ENCODE peak calls at places on chromosomes 2 and 18, in five cellular contexts. C is astrocyte of the spinal cord, U is neural crest cell, P is endothelial cell, S is tibial nerve. I is an unnamed sample.

GRCh38 chr2:128756372-128756730 is 437.7 kb upstream of the HS6ST1 start:
- DNase-seq in C (no peak), P (no peak), S (no peak), U (no peak), I (no peak)

GRCh38 chr2:9232886-9233285 is 26.3 kb downstream of the ASAP2 start:
- DNase-seq in P (no peak), U (no peak), C (peak; percentile 71), S (no peak), I (no peak)

GRCh38 chr2:287471-287885 is 413 bp downstream of the ALKAL2 start:
- DNase-seq in P (peak; percentile 49), S (no peak), U (no peak), C (peak; percentile 23), I (no peak)

GRCh38 chr2:97718051-97718882 is 4.9 kb downstream of the ZAP70 start:
- DNase-seq in U (no peak), S (no peak), P (no peak), C (no peak), I (no peak)

GRCh38 chr2:187499941-187500532 is 52.0 kb upstream of the CALCRL start:
- DNase-seq in S (peak; percentile 88), P (peak; percentile 57), U (peak; percentile 36), C (peak; percentile 77), I (peak; percentile 52)

GRCh38 chr2:156294945-156295580 is 37.5 kb downstream of the NR4A2 start:
- DNase-seq in U (no peak), P (no peak), C (no peak), S (no peak), I (no peak)

GRCh38 chr2:233387667-233388528 is 33.6 kb downstream of the DGKD start:
- DNase-seq in S (peak; percentile 95), C (peak; percentile 98), P (no peak), U (no peak), I (no peak)

GRCh38 chr2:35428548-35428947 is 927.0 kb upstream of the CRIM1 start:
- DNase-seq in P (peak; percentile 63), S (peak; percentile 15), C (peak; percentile 7), U (peak; percentile 48), I (peak; percentile 62)

GRCh38 chr18:48957136-48957535 is 6.4 kb upstream of the SMAD7 start:
- DNase-seq in U (no peak), S (no peak), C (no peak), P (no peak), I (no peak)

GRCh38 chr2:159065891-159066290 is 97.5 kb downstream of the TANC1 start:
- DNase-seq in P (no peak), S (no peak), U (no peak), C (no peak), I (no peak)

GRCh38 chr2:199201539-199201938 is 256.2 kb downstream of the SATB2 start:
- DNase-seq in U (no peak), P (no peak), S (no peak), C (no peak), I (no peak)

GRCh38 chr2:133287709-133288108 is 280.6 kb downstream of the NCKAP5 start:
- DNase-seq in U (no peak), C (peak; percentile 36), P (no peak), S (no peak), I (no peak)

GRCh38 chr2:133292267-133292666 is 276.0 kb downstream of the NCKAP5 start:
- DNase-seq in U (no peak), S (no peak), C (no peak), P (no peak), I (no peak)

DNA sequence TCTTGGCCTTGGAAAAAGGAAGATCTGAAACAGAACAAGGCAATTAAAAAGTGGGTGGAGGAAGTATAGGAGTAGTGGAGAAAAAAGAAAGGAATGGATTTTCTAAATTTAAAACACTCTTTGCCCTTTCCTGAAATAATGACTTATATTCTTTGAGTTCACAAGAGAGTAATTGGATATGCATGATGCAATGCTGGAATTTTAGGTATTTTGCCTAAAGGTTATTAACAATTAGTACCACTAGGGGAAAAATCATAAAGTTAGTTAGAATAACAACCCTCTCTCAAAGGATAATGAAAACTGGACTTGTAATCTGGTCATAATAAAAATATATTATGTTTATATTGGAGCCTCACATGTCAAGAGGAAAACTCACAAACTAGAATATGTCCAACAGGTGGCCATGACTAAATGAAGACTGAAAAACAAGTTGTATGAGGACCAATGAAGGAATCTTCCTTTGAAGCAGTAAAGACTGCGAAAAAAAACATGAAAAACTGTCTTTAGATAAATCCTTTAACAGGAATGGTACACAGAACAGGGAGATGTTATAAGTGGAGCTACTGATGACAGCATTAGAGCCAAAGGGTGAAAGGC is 281.8 kb downstream of the NCKAP5 start:
- DNase-seq in C (no peak), U (no peak), P (no peak), S (no peak), I (no peak)
- TF ChIP-seq CTCF in C (no peak), U (peak; percentile 33), P (no peak), S (no peak), I (no peak)

GRCh38 chr2:218263817-218264611 is 3.2 kb downstream of the GPBAR1 start:
- DNase-seq in C (no peak), U (no peak), S (no peak), P (no peak), I (no peak)
- TF ChIP-seq CTCF in C (peak; percentile 15), U (no peak), S (no peak), P (no peak), I (peak; percentile 2)

GRCh38 chr2:178101321-178102079 is 10.7 kb upstream of the RBM45 start:
- DNase-seq in U (no peak), P (no peak), C (no peak), S (no peak), I (no peak)
- TF ChIP-seq CTCF in U (no peak), P (no peak), C (no peak), S (no peak), I (no peak)

GRCh38 chr18:26655614-26656400 is 107.5 kb upstream of the KCTD1 start:
- DNase-seq in U (peak; percentile 56), S (peak; percentile 22), P (peak; percentile 58), C (peak; percentile 58), I (peak; percentile 26)
- TF ChIP-seq CTCF in U (peak; percentile 54), S (no peak), P (no peak), C (peak; percentile 9), I (no peak)

GRCh38 chr2:28716265-28716865 is 35.3 kb upstream of the PPP1CB start:
- DNase-seq in U (no peak), C (peak; percentile 92), S (peak; percentile 69), P (no peak), I (peak; percentile 43)

GRCh38 chr2:28725021-28725711 is 26.5 kb upstream of the PPP1CB start:
- DNase-seq in U (no peak), C (no peak), P (no peak), S (no peak), I (no peak)

GRCh38 chr2:28717339-28717758 is 34.3 kb upstream of the PPP1CB start:
- DNase-seq in U (no peak), P (no peak), C (peak; percentile 70), S (peak; percentile 62), I (no peak)

GRCh38 chr2:28721601-28722191 is 29.9 kb upstream of the PPP1CB start:
- DNase-seq in U (no peak), C (no peak), S (no peak), P (no peak), I (no peak)

DNA sequence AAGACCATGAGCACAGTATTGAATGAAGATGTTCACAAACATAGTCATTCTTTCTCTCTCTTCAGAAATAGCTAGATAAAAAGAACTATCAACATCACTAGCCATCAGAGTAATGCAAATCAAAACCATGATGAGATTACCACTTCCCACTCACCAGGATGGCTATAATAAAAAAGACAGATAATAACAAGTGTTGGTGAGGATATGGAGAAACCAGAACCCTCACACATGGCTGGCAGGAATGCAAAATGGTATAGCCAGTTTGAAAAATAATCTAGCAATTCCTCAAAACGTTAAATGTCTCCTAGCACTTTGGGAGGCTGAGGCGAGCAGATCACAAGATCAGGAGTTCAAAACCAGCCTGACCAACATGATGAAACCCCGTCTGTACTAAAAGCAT is 31.3 kb upstream of the PPP1CB start:
- DNase-seq in S (no peak), U (no peak), P (no peak), C (no peak), I (no peak)
- TF ChIP-seq CTCF in S (no peak), U (no peak), P (no peak), C (no peak), I (no peak)

GRCh38 chr18:52283927-52284326 is 56.1 kb upstream of the DCC start:
- DNase-seq in S (no peak), C (no peak), U (no peak), P (no peak), I (no peak)

GRCh38 chr18:52286675-52287074 is 53.3 kb upstream of the DCC start:
- DNase-seq in P (no peak), S (no peak), C (no peak), U (no peak), I (no peak)

GRCh38 chr18:52287151-52287550 is 52.8 kb upstream of the DCC start:
- DNase-seq in P (no peak), U (no peak), C (peak; percentile 76), S (no peak), I (no peak)

GRCh38 chr18:52288403-52289004 is 51.5 kb upstream of the DCC start:
- DNase-seq in P (peak; percentile 57), U (peak; percentile 14), C (no peak), S (no peak), I (peak; percentile 21)
- TF ChIP-seq CTCF in P (peak; percentile 83), U (peak; percentile 86), C (peak; percentile 69), S (peak; percentile 21), I (peak; percentile 62)

DNA sequence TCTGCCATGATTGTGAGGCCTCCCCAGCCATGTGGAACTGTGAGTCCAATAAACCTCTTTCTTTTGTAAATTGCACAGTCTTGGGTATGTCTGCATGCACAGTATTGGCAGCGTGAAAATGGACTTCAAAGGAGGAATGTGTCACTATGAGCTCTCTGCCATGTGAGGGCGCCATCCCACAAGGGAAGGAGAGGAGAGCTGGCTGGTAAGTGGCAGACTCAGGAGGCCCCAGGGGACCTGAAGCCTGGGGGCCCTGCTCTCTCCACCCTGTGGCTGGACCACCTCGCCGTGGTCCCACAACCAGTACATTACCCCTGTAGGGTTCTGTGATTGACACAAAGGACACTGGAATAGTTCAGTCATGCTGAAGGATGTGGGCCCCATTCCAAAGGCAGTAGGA is 122.1 kb downstream of the RPIA start:
- DNase-seq in U (no peak), S (no peak), P (no peak), C (no peak), I (no peak)
- TF ChIP-seq CTCF in U (no peak), S (no peak), P (no peak), C (no peak), I (no peak)

DNA sequence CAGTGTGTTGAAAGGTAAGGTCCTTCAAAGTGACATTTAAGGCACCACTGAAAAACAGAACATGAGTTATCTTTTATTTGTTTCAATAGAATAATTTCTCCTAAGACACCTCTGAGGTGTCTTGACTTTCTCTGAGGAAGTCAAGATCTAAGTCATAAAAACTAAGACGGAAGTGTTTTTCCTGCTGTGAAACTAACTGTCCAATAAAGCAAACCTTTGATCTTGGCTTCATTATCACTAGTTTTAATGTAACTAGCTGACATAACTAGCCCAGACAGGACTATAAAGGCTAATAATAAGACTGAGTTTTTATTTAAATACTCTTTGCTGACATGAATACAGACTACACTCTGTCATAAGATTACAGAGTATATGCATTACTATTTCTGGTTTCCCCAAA is 36.6 kb downstream of the INO80D start:
- DNase-seq in S (no peak), U (no peak), C (no peak), P (no peak), I (no peak)
- TF ChIP-seq CTCF in S (no peak), U (no peak), C (no peak), P (no peak), I (no peak)